ENCODE peak calls at places on chromosomes 5 and 9, in ten cellular contexts. P, M, C, Z, Q, D, E, R, G and H are unnamed samples.

GRCh38 chr9:109862452-109862851 is 82.5 kb downstream of the PALM2AKAP2 start:
- DNase-seq in P (no peak), M (no peak), C (no peak), Z (no peak), Q (no peak), D (no peak), E (no peak), R (no peak), G (no peak), H (no peak)

GRCh38 chr5:13553896-13554295 is 390.6 kb downstream of the DNAH5 start:
- DNase-seq in P (no peak), M (no peak), C (peak), Z (no peak), Q (peak), D (no peak), E (no peak), R (peak), G (no peak), H (no peak)

GRCh38 chr5:114243983-114244305 is 117.9 kb upstream of the KCNN2 start:
- DNase-seq in P (no peak), M (no peak), C (no peak), Z (no peak), Q (no peak), D (no peak), E (no peak), R (no peak), G (no peak), H (no peak)

GRCh38 chr9:130193531-130194405 is 21.6 kb downstream of the NCS1 start:
- DNase-seq in P (no peak), M (no peak), C (no peak), Z (no peak), Q (no peak), D (no peak), E (no peak), R (no peak), G (no peak), H (no peak)

GRCh38 chr5:133680830-133681555 is 68.7 kb upstream of the FSTL4 start:
- DNase-seq in P (no peak), M (no peak), C (no peak), Z (peak), Q (no peak), D (no peak), E (peak), R (no peak), G (no peak), H (no peak)

GRCh38 chr9:113454914-113455761 is 8.4 kb upstream of the RGS3 start:
- DNase-seq in P (peak), M (peak), C (peak), Z (peak), Q (peak), D (peak), E (peak), R (peak), G (peak), H (no peak)

GRCh38 chr5:18314192-18314778 is 680.0 kb downstream of the TAF11L14 start:
- DNase-seq in P (no peak), M (peak), C (peak), Z (no peak), Q (peak), D (no peak), E (no peak), R (peak), G (peak), H (no peak)

GRCh38 chr5:64977779-64978178 is 209.0 kb downstream of the CWC27 start:
- DNase-seq in P (no peak), M (no peak), C (no peak), Z (no peak), Q (peak), D (no peak), E (no peak), R (no peak), G (no peak), H (no peak)

GRCh38 chr9:131492070-131492469 is 10.6 kb upstream of the POMT1 start:
- DNase-seq in P (no peak), M (no peak), C (peak), Z (no peak), Q (no peak), D (peak), E (no peak), R (no peak), G (no peak), H (no peak)

GRCh38 chr5:143494162-143494561 is 90.7 kb upstream of the NR3C1 start:
- DNase-seq in P (no peak), M (no peak), C (no peak), Z (no peak), Q (peak), D (no peak), E (no peak), R (no peak), G (no peak), H (no peak)

GRCh38 chr5:154302181-154302580 is 111.6 kb downstream of the GALNT10 start:
- DNase-seq in P (peak), M (no peak), C (no peak), Z (peak), Q (peak), D (peak), E (peak), R (no peak), G (no peak), H (no peak)

GRCh38 chr9:15421532-15421931 is 1.1 kb upstream of the SNAPC3 start:
- DNase-seq in P (no peak), M (no peak), C (no peak), Z (no peak), Q (no peak), D (no peak), E (no peak), R (no peak), G (no peak), H (no peak)

GRCh38 chr9:125997510-125997823 is 250.3 kb downstream of the PBX3 start:
- DNase-seq in P (no peak), M (no peak), C (no peak), Z (no peak), Q (no peak), D (no peak), E (no peak), R (peak), G (no peak), H (no peak)

GRCh38 chr5:99258819-99259218 is 330.0 kb upstream of the CHD1 start:
- DNase-seq in P (no peak), M (no peak), C (no peak), Z (no peak), Q (no peak), D (no peak), E (no peak), R (no peak), G (no peak), H (no peak)

GRCh38 chr9:95206143-95206542 is 111.4 kb downstream of the FANCC start:
- DNase-seq in P (no peak), M (no peak), C (no peak), Z (no peak), Q (peak), D (no peak), E (no peak), R (no peak), G (no peak), H (no peak)

GRCh38 chr9:38390442-38390841 is 2.1 kb upstream of the ALDH1B1 start:
- DNase-seq in P (no peak), M (no peak), C (no peak), Z (no peak), Q (no peak), D (no peak), E (no peak), R (no peak), G (no peak), H (no peak)

GRCh38 chr5:153902026-153902425 is 136.7 kb downstream of the FAM114A2 start:
- DNase-seq in P (no peak), M (no peak), C (no peak), Z (no peak), Q (peak), D (no peak), E (no peak), R (no peak), G (no peak), H (no peak)

GRCh38 chr5:6551287-6551954 is 81.4 kb downstream of the NSUN2 start:
- DNase-seq in P (peak), M (no peak), C (no peak), Z (peak), Q (peak), D (no peak), E (no peak), R (no peak), G (no peak), H (no peak)

GRCh38 chr9:38639577-38639940 is 19.2 kb upstream of the ANKRD18A start:
- DNase-seq in P (no peak), M (no peak), C (no peak), Z (no peak), Q (no peak), D (no peak), E (no peak), R (no peak), G (no peak), H (no peak)

GRCh38 chr5:79490323-79490936 is 23.5 kb downstream of the HOMER1 start:
- DNase-seq in P (no peak), M (no peak), C (no peak), Z (no peak), Q (no peak), D (no peak), E (no peak), R (no peak), G (no peak), H (no peak)

GRCh38 chr5:19987594-19988345 is at the start of gene CDH18:
- DNase-seq in P (peak), M (peak), C (peak), Z (peak), Q (peak), D (peak), E (peak), R (peak), G (no peak), H (no peak)

GRCh38 chr5:92599217-92599810 is 981.7 kb downstream of the NR2F1-AS1 start:
- DNase-seq in P (no peak), M (no peak), C (no peak), Z (no peak), Q (peak), D (no peak), E (no peak), R (no peak), G (no peak), H (no peak)

GRCh38 chr9:109940536-109940935 is 160.5 kb downstream of the PALM2AKAP2 start:
- DNase-seq in P (no peak), M (no peak), C (no peak), Z (no peak), Q (no peak), D (no peak), E (no peak), R (no peak), G (no peak), H (no peak)

DNA sequence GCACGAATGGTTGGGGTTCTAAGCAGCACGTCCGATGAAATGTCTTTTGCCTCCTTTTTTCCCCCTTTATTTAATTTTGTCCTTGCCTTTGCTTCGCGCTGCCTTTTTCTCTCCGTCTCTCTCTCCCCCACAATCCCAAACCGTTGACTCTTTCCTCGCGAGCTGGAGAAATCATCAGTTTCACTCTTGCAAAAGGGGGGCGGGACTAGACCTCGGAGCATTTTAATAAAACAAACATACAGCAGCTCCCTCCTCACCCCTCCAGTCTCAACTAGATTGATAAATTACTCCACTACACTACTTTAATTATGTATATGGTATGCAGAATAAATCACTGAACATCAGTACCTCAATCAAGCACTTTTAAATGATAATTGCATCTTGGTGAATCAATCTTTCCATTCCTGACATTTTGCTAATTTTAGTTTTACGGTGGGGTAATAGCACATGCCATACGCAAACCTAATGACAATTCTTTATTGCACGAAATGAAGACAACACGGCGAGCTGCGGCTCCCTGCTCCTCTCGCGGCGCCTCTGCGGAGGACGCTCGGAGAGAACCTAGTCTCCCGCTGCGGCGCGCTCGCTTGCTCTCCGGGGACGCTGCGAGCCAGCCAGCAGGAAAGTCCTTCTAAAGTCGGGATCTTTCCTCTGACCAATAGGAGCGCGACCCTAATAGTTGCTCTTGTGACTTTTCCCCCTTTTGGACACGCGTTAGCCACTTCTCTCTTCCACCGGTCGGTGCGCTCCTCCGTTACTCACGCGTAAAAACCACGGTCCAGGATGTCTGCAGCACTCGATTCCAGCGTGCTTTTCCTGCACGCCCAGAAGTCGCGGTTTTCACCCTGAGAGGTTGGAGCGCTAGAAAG is 816 bp upstream of the MEF2C start:
- DNase-seq in P (peak), M (peak), C (peak), Z (peak), Q (peak), D (peak), E (peak), R (peak), G (peak), H (peak)
- TF ChIP-seq CTCF in P (no peak), M (no peak), C (no peak), Z (peak), Q (peak), D (no peak), E (no peak), R (no peak), G (peak), H (no peak)

GRCh38 chr5:83972236-83972635 is 251.6 kb upstream of the HAPLN1 start:
- DNase-seq in P (no peak), M (no peak), C (no peak), Z (no peak), Q (peak), D (no peak), E (no peak), R (peak), G (no peak), H (no peak)

GRCh38 chr5:83972909-83973308 is 252.3 kb upstream of the HAPLN1 start:
- DNase-seq in P (no peak), M (no peak), C (no peak), Z (no peak), Q (no peak), D (no peak), E (no peak), R (no peak), G (no peak), H (no peak)

GRCh38 chr5:83974151-83974822 is 253.6 kb upstream of the HAPLN1 start:
- DNase-seq in P (no peak), M (no peak), C (no peak), Z (no peak), Q (no peak), D (no peak), E (no peak), R (peak), G (no peak), H (no peak)
- TF ChIP-seq CTCF in P (no peak), M (no peak), C (no peak), Z (no peak), Q (no peak), D (no peak), E (no peak), R (no peak), G (no peak), H (no peak)

GRCh38 chr9:91835632-91836031 is 114.4 kb downstream of the ROR2 start:
- DNase-seq in P (no peak), M (no peak), C (no peak), Z (peak), Q (no peak), D (no peak), E (no peak), R (no peak), G (peak), H (no peak)
- TF ChIP-seq CTCF in P (no peak), M (no peak), C (no peak), Z (no peak), Q (no peak), D (no peak), E (no peak), R (no peak), G (no peak), H (no peak)

GRCh38 chr5:150024241-150024984 is 23.9 kb downstream of the HMGXB3 start:
- DNase-seq in P (no peak), M (no peak), C (no peak), Z (no peak), Q (no peak), D (no peak), E (no peak), R (peak), G (no peak), H (no peak)
- TF ChIP-seq CTCF in P (no peak), M (no peak), C (peak), Z (no peak), Q (no peak), D (no peak), E (no peak), R (no peak), G (no peak), H (no peak)

GRCh38 chr5:108748354-108749129 is 845 bp downstream of the FER start:
- DNase-seq in P (peak), M (peak), C (peak), Z (peak), Q (peak), D (peak), E (peak), R (peak), G (peak), H (peak)
- TF ChIP-seq CTCF in P (no peak), M (peak), C (peak), Z (no peak), Q (no peak), D (no peak), E (no peak), R (peak), G (peak), H (no peak)

GRCh38 chr5:36357391-36357790 is 55.7 kb upstream of the RANBP3L start:
- DNase-seq in P (no peak), M (no peak), C (no peak), Z (no peak), Q (peak), D (no peak), E (no peak), R (no peak), G (no peak), H (no peak)
- TF ChIP-seq CTCF in P (no peak), M (no peak), C (no peak), Z (no peak), Q (no peak), D (no peak), E (no peak), R (no peak), G (no peak), H (no peak)